ENCODE peak calls at places on chromosomes 5 and 9, in ten cellular contexts. M is tibial nerve, Q is GM13976, B is type B pancreatic cell, S is fibroblast of pulmonary artery, L is A673, H is GM12865, G is thoracic aorta, O is HFFc6, P is glutamatergic neuron. F is an unnamed sample.

GRCh38 chr5:133581918-133582317 is 30.4 kb downstream of the FSTL4 start:
- DNase-seq in G (no peak), S (no peak), O (no peak), L (no peak), P (no peak), M (no peak), H (no peak), Q (no peak), B (no peak), F (no peak)

GRCh38 chr5:134538296-134538695 is 12.8 kb downstream of the JADE2 start:
- DNase-seq in O (no peak), P (no peak), S (no peak), M (no peak), Q (no peak), B (no peak), L (no peak), G (no peak), H (no peak), F (no peak)

GRCh38 chr5:150410524-150411244 is 2.0 kb downstream of the CD74 start:
- DNase-seq in B (no peak), G (peak), O (peak), P (peak), L (peak), S (peak), Q (no peak), H (peak), M (peak), F (peak)

GRCh38 chr5:50745221-50745620 is 78.8 kb downstream of the PARP8 start:
- DNase-seq in S (no peak), H (no peak), G (no peak), Q (no peak), M (no peak), O (no peak), B (no peak), L (no peak), P (no peak), F (no peak)

GRCh38 chr9:101162231-101162630 is 133.7 kb downstream of the PLPPR1 start:
- DNase-seq in M (no peak), S (no peak), O (no peak), H (no peak), B (no peak), G (no peak), Q (no peak), L (no peak), P (no peak), F (no peak)

GRCh38 chr9:96176901-96177718 is 124.9 kb downstream of the HSD17B3 start:
- DNase-seq in G (no peak), P (no peak), L (peak), O (no peak), H (no peak), B (no peak), Q (no peak), S (no peak), M (no peak), F (no peak)

GRCh38 chr5:17114715-17115599 is 102.5 kb upstream of the BASP1 start:
- DNase-seq in O (no peak), L (no peak), S (no peak), H (no peak), M (no peak), Q (no peak), G (no peak), B (no peak), P (no peak), F (no peak)

GRCh38 chr5:79858097-79858723 is 132.9 kb downstream of the MTX3 start:
- DNase-seq in O (peak), B (no peak), P (peak), H (peak), G (no peak), Q (peak), M (peak), S (peak), L (peak), F (peak)

GRCh38 chr5:169450464-169450863 is 133.1 kb upstream of the SPDL1 start:
- DNase-seq in P (no peak), G (no peak), M (no peak), H (no peak), B (no peak), O (no peak), Q (no peak), L (no peak), S (peak), F (no peak)

GRCh38 chr5:1416856-1417469 is 28.3 kb downstream of the SLC6A3 start:
- DNase-seq in P (no peak), B (no peak), O (no peak), H (no peak), Q (no peak), G (no peak), S (no peak), L (no peak), M (no peak), F (no peak)

GRCh38 chr5:96946381-96946780 is 10.5 kb downstream of the LNPEP start:
- DNase-seq in O (no peak), M (no peak), L (no peak), Q (no peak), S (no peak), H (no peak), P (no peak), G (no peak), B (no peak), F (no peak)

GRCh38 chr5:14414615-14415515 is 166.7 kb upstream of the OTULINL start:
- DNase-seq in S (no peak), M (no peak), B (no peak), P (no peak), G (no peak), O (no peak), Q (peak), H (peak), L (no peak), F (peak)

GRCh38 chr5:175710361-175710760 is 52.5 kb downstream of the HRH2 start:
- DNase-seq in B (no peak), L (no peak), H (no peak), P (no peak), G (no peak), O (no peak), S (no peak), M (no peak), Q (no peak), F (no peak)

GRCh38 chr5:95858023-95858461 is 35.5 kb upstream of the GLRX start:
- DNase-seq in O (peak), H (no peak), Q (no peak), S (peak), P (no peak), M (peak), G (peak), B (no peak), L (no peak), F (no peak)

GRCh38 chr9:119252671-119253299 is 116.5 kb downstream of the BRINP1 start:
- DNase-seq in L (no peak), Q (no peak), H (no peak), M (no peak), B (no peak), G (no peak), S (no peak), O (no peak), P (no peak), F (no peak)

GRCh38 chr5:154193176-154193575 is 2.6 kb downstream of the GALNT10 start:
- DNase-seq in B (no peak), G (no peak), H (no peak), P (no peak), M (no peak), O (no peak), Q (no peak), L (no peak), S (no peak), F (no peak)

GRCh38 chr5:71895546-71895945 is 176.5 kb downstream of the CARTPT start:
- DNase-seq in O (no peak), M (no peak), Q (no peak), G (no peak), S (no peak), L (no peak), H (no peak), P (no peak), B (no peak), F (no peak)

GRCh38 chr9:89052470-89053097 is 61.3 kb downstream of the S1PR3 start:
- DNase-seq in Q (no peak), L (no peak), G (no peak), B (no peak), M (no peak), P (no peak), H (no peak), O (no peak), S (peak), F (no peak)

GRCh38 chr9:72598639-72599038 is 77.2 kb downstream of the TMC1 start:
- DNase-seq in M (no peak), H (no peak), B (no peak), O (no peak), G (no peak), S (no peak), Q (no peak), P (no peak), L (no peak), F (no peak)

GRCh38 chr9:99075246-99075912 is 29.5 kb upstream of the TGFBR1 start:
- DNase-seq in P (no peak), S (peak), H (no peak), G (no peak), L (no peak), Q (no peak), M (no peak), B (no peak), O (peak), F (no peak)

GRCh38 chr9:134853893-134854292 is 26.7 kb upstream of the FCN2 start:
- DNase-seq in B (peak), Q (no peak), P (no peak), H (no peak), G (no peak), O (no peak), L (no peak), M (no peak), S (no peak), F (no peak)

GRCh38 chr9:134855900-134856377 is 24.7 kb upstream of the FCN2 start:
- DNase-seq in B (peak), O (no peak), M (no peak), S (no peak), G (no peak), Q (no peak), L (no peak), H (no peak), P (no peak), F (no peak)

GRCh38 chr9:134854541-134854981 is 26.0 kb upstream of the FCN2 start:
- DNase-seq in S (no peak), B (peak), M (no peak), G (no peak), P (no peak), Q (no peak), L (no peak), H (no peak), O (no peak), F (no peak)

GRCh38 chr9:134852906-134853654 is 27.5 kb upstream of the FCN2 start:
- DNase-seq in L (no peak), H (no peak), M (no peak), B (peak), S (no peak), P (no peak), G (no peak), Q (no peak), O (no peak), F (no peak)

DNA sequence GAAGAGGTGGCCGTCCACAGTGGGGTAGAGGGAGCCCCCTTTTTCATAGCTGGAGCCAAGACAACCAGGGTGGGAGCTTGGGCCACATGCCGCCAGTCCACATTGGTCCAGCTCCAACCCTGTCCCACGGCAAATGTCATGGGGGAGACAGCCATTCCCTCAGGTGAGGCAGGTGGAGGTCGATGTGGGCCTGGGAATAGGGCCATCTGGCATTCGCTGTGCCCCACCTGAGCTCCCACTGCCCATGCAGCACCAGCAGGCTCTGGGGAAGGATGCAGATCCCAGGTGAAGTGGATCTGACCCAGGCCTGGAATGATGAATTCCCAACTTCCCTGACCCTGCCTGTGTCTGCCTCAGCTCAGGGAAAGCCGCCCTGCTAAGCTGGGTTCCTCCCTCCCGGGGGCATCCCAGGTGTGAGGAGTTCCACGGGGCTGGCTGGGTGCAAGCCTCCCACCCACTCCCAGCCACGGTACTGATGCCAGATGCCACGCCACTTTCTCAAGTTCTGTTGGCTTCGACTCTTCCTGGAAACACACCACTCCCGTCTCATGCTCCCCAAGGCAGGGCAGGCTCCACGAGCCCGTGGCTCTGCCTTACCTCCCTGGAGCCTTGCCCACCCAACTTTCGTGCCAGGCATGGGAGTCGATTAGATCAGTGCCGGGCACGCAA is 25.2 kb upstream of the FCN2 start:
- DNase-seq in Q (no peak), O (no peak), H (no peak), L (no peak), P (no peak), S (no peak), B (peak), M (no peak), G (no peak), F (no peak)
- TF ChIP-seq CTCF in Q (no peak), O (no peak), H (no peak), L (no peak), P (no peak), S (no peak), B (no peak), M (no peak), G (no peak), F (no peak)

DNA sequence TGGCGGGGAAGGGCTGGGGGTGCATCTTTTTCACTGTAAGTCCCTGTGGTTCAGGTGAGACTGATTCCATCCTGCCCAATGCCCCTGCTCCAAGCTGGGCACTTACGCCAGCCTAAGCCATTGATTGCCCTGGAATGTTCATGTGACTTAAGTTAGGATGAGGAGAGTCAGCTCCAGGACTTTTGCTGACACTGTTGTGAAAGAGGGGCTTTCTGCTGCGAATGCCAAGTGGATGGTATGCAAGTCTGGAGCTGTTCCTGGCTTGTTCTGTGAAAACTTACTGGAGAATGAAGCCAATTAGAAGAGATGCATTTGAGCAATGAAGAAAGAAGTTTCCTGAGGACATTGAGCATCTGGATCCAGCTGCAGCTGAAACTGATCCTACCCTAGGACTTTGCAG is 61.2 kb upstream of the ZFR start:
- DNase-seq in Q (no peak), O (peak), B (no peak), P (no peak), H (no peak), G (no peak), L (peak), M (no peak), S (peak), F (no peak)
- TF ChIP-seq CTCF in Q (no peak), O (no peak), B (no peak), P (no peak), H (no peak), G (no peak), L (no peak), M (no peak), S (no peak), F (no peak)

GRCh38 chr5:23977996-23978395 is 470.6 kb downstream of the PRDM9 start:
- DNase-seq in H (peak), S (no peak), M (no peak), L (peak), Q (no peak), O (no peak), G (no peak), P (no peak), B (no peak), F (peak)
- TF ChIP-seq CTCF in H (peak), S (peak), M (peak), L (peak), Q (no peak), O (peak), G (no peak), P (peak), B (peak), F (peak)

GRCh38 chr9:92682269-92682668 is 12.3 kb upstream of the IPPK start:
- DNase-seq in B (peak), M (no peak), G (no peak), P (no peak), H (no peak), L (no peak), S (no peak), O (no peak), Q (no peak), F (no peak)

GRCh38 chr9:92685022-92685421 is 15.1 kb upstream of the IPPK start:
- DNase-seq in S (no peak), M (no peak), B (peak), Q (no peak), P (no peak), O (no peak), H (peak), G (no peak), L (no peak), F (no peak)

GRCh38 chr9:92686954-92687353 is 17.0 kb upstream of the IPPK start:
- DNase-seq in S (peak), Q (no peak), O (no peak), G (no peak), H (no peak), B (peak), L (peak), M (no peak), P (no peak), F (no peak)
- TF ChIP-seq CTCF in S (peak), Q (no peak), O (peak), G (no peak), H (no peak), B (peak), L (peak), M (no peak), P (no peak), F (no peak)

GRCh38 chr9:130938652-130939404 is at the start of gene FIBCD1:
- DNase-seq in S (no peak), Q (peak), O (no peak), H (peak), G (no peak), P (peak), L (peak), B (no peak), M (no peak), F (peak)
- TF ChIP-seq CTCF in S (no peak), Q (no peak), O (peak), H (peak), G (peak), P (peak), L (peak), B (peak), M (no peak), F (peak)

DNA sequence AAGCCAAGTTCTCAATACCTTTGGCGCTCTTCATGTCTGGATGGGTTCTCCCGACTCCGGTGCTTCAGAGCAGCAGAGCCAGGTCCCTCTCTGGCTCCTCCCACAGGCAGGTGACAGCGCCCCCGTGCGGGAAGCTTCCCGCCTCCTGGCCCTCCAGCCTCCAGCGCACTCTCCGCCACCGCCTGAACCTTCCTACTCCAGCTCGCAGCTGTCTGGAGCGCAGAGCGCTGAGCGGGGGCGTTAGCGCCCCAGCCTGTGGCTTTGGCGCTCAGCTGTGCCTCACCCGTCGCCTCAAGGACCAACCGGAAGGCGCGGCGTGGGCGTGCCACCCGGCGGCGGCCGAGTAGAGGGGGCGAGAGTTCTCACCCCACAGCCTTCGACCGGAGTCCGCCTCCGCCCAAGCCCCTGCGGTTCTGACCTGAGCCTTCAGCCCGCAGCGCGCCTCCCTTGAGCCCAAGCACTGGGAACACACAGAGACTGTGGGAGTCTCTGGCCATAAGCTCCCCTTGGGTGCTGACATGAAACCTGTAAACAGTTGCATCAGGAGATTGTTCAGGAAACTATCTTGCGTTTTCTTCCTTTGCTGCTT is at the start of gene SLCO4C1:
- DNase-seq in M (no peak), B (peak), O (no peak), H (peak), Q (peak), S (peak), G (no peak), L (peak), P (peak), F (peak)
- TF ChIP-seq CTCF in M (peak), B (peak), O (no peak), H (peak), Q (peak), S (peak), G (peak), L (peak), P (peak), F (peak)

GRCh38 chr5:38736089-38736488 is 109.7 kb upstream of the OSMR start:
- DNase-seq in Q (no peak), P (no peak), H (no peak), B (no peak), G (no peak), O (no peak), L (no peak), M (no peak), S (no peak), F (no peak)

GRCh38 chr5:38738898-38739743 is 106.7 kb upstream of the OSMR start:
- DNase-seq in M (no peak), G (no peak), Q (no peak), S (peak), P (no peak), L (peak), B (no peak), O (no peak), H (no peak), F (no peak)

GRCh38 chr5:38731461-38731860 is 114.4 kb upstream of the OSMR start:
- DNase-seq in Q (no peak), G (no peak), M (no peak), S (no peak), H (no peak), O (no peak), L (no peak), B (no peak), P (no peak), F (no peak)

DNA sequence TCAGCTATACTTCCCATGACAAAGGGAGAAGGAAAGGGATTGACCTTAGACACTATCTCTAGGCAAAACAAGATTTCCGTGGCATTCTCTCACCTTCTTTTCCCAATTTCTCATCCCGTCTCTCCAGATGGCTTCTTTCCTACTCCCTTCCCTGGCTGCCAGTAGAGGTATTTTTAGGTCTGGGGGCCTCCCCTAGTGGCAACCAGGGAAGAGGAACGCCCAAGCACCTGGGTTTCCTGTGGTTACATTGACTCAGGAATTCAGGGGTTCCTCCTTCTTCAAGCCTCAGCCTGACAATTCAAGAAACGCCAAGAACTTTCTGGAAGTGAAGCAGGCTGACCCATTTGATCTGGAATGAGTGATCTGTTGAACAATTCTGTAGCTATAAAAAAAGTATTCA is 111.5 kb upstream of the OSMR start:
- DNase-seq in P (no peak), S (no peak), M (no peak), O (no peak), H (no peak), L (no peak), B (no peak), Q (no peak), G (no peak), F (no peak)
- TF ChIP-seq CTCF in P (no peak), S (no peak), M (no peak), O (no peak), H (no peak), L (peak), B (peak), Q (no peak), G (no peak), F (no peak)

GRCh38 chr5:142446131-142446959 is 121.5 kb upstream of the SPRY4 start:
- DNase-seq in M (no peak), H (no peak), O (peak), G (no peak), Q (no peak), S (peak), L (peak), P (no peak), B (no peak), F (no peak)

GRCh38 chr5:142445266-142445665 is 120.4 kb upstream of the SPRY4 start:
- DNase-seq in H (no peak), G (no peak), L (no peak), Q (no peak), O (no peak), B (no peak), S (no peak), P (no peak), M (no peak), F (no peak)

GRCh38 chr5:142446960-142447279 is 122.1 kb upstream of the SPRY4 start:
- DNase-seq in B (no peak), Q (no peak), M (no peak), G (no peak), H (no peak), L (no peak), S (no peak), O (no peak), P (no peak), F (no peak)

GRCh38 chr5:142450419-142450818 is 125.6 kb upstream of the SPRY4 start:
- DNase-seq in Q (no peak), O (no peak), B (no peak), H (no peak), S (no peak), M (no peak), G (no peak), L (no peak), P (no peak), F (no peak)

DNA sequence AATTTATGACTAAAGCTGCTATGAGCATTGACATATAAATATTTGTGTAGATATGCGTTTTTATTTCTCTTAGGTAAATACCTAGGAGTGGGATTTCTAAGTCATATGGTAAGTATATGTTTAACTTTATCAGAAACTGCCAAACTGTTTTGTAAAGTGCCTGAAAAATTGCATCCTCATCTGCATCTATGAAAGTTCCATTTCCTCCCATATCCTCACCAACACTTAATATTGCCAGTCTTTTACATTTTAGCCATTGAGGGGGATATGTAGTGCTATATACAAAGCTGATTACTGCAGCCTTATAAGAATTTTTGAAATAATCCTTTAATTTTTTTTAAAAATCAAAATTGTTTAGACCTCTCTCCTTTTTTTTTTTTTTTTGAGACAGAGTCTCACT is 123.1 kb upstream of the SPRY4 start:
- DNase-seq in H (no peak), P (no peak), S (no peak), M (no peak), G (no peak), Q (no peak), O (no peak), B (no peak), L (no peak), F (no peak)
- TF ChIP-seq CTCF in H (no peak), P (no peak), S (no peak), M (no peak), G (no peak), Q (no peak), O (no peak), B (no peak), L (no peak), F (no peak)